ENCODE peak calls at places on chromosomes 16 and 17, in four cellular contexts. F, H, W and C are unnamed samples.
A peak's percentile ranks its signal among the peaks of the same experiment; 100 is the strongest.

GRCh38 chr16:10888320-10888937 is 11.4 kb downstream of the CIITA start:
- DNase-seq in F (no peak), H (no peak), W (no peak), C (no peak)

GRCh38 chr17:51299859-51300258 is 39.5 kb downstream of the UTP18 start:
- DNase-seq in F (no peak), H (no peak), W (no peak), C (no peak)

GRCh38 chr16:70778901-70779309 is 22.1 kb downstream of the VAC14 start:
- DNase-seq in F (peak; percentile 87), H (no peak), W (peak; percentile 88), C (peak; percentile 95)

GRCh38 chr17:43556292-43556691 is 10.2 kb upstream of the ETV4 start:
- DNase-seq in F (no peak), H (no peak), W (no peak), C (peak; percentile 40)

GRCh38 chr17:14604920-14605599 is 304.2 kb downstream of the HS3ST3B1 start:
- DNase-seq in F (no peak), H (no peak), W (no peak), C (no peak)

GRCh38 chr17:74008196-74008595 is 195.3 kb upstream of the RPL38 start:
- DNase-seq in F (peak; percentile 63), H (no peak), W (no peak), C (no peak)

GRCh38 chr17:1977583-1978395 is 47.3 kb downstream of the RTN4RL1 start:
- DNase-seq in F (peak; percentile 81), H (no peak), W (no peak), C (no peak)

GRCh38 chr17:33871720-33872535 is 383.2 kb upstream of the CCL2 start:
- DNase-seq in F (no peak), H (no peak), W (no peak), C (no peak)

GRCh38 chr17:38746893-38747384 is 1.2 kb downstream of the PCGF2 start:
- DNase-seq in F (no peak), H (no peak), W (no peak), C (no peak)
- H3K4me3 ChIP-seq in F (peak overlapping the region; percentile 89), H (no peak overlapping the region), W (peak overlapping the region; percentile 91), C (peak overlapping the region; percentile 86)

GRCh38 chr17:82948957-82949356 is 109.1 kb upstream of the ZNF750 start:
- DNase-seq in F (no peak), H (no peak), W (no peak), C (no peak)

GRCh38 chr17:82946081-82946480 is 106.3 kb upstream of the ZNF750 start:
- DNase-seq in F (no peak), H (no peak), W (no peak), C (no peak)

GRCh38 chr17:82949361-82949760 is 109.5 kb upstream of the ZNF750 start:
- DNase-seq in F (no peak), H (no peak), W (no peak), C (no peak)

GRCh38 chr17:82948081-82948511 is 108.3 kb upstream of the ZNF750 start:
- DNase-seq in F (no peak), H (no peak), W (no peak), C (no peak)

GRCh38 chr17:82947051-82947991 is 107.5 kb upstream of the ZNF750 start:
- DNase-seq in F (no peak), H (no peak), W (no peak), C (no peak)
- TF ChIP-seq CTCF in F (no peak), H (no peak), W (no peak), C (no peak)

GRCh38 chr17:75632428-75632827 is 806 bp upstream of the SMIM5 start:
- DNase-seq in F (no peak), H (no peak), W (no peak), C (no peak)

GRCh38 chr17:75631353-75631752 is 1.9 kb upstream of the SMIM5 start:
- DNase-seq in F (no peak), H (no peak), W (no peak), C (no peak)

GRCh38 chr17:75633484-75634375 is 496 bp downstream of the SMIM5 start:
- DNase-seq in F (peak; percentile 92), H (peak; percentile 34), W (peak; percentile 90), C (peak; percentile 83)

GRCh38 chr17:75634376-75634740 is 1.1 kb downstream of the SMIM5 start:
- DNase-seq in F (no peak), H (no peak), W (no peak), C (no peak)

DNA sequence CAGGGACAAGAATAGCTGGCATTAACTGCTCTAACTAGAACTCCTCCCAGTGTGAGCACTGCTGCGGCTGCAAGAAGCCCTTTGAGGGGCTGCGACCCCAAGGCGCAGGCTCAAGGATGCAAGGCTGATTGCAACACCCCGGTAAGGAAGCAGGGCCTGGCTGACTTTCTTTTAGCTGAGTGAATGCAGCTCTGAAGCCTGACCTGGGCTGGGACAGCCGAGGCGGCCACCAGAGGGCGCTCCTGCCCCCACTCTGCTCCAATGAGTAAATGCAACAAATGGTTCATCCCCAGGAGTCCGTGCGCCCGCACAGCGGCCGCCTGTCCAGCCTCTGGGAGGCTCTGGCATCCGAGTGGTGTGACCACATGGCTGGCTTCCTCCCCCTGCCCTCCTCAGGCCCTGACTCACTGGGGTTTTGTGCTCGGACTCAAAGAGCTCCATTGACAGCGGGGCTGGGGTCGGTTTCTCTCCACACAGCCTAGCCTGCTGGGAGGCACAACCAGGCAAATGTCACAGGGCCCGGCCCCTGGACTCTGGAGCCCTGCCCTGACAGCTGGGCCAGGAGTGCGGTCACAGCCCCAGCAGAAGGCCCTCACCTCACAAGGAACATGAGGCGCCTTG is at the start of gene SMIM5:
- DNase-seq in F (peak; percentile 97), H (peak; percentile 74), W (peak; percentile 85), C (peak; percentile 86)
- H3K4me3 ChIP-seq in F (no peak within 1 kb of the TSS), H (no peak within 1 kb of the TSS), W (no peak within 1 kb of the TSS), C (no peak within 1 kb of the TSS)

GRCh38 chr16:8572919-8573724 is 17.2 kb downstream of the TMEM114 start:
- DNase-seq in F (peak; percentile 69), H (no peak), W (peak; percentile 65), C (peak; percentile 65)
- TF ChIP-seq CTCF in F (peak; percentile 89), H (no peak), W (peak; percentile 64), C (peak; percentile 58)

DNA sequence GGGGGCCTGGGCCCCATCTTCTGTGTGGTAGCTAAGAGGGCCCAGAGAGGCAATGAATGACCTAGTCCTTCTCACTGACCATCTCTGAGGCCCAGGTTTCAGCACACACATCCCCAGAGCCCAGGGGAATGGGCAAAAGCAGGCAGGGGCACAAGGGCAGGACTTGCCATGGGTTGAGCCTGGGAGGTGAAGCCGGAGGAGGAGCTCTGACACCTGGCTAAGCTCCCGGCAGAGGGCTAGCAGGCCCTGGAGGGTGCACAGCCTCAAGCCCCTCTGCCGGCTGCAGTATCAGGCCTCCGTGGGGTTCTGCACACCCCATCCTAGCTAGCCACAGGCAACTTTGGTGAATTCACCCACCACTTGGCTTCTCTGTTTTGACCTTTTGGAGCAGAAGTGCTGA is 5.3 kb downstream of the SRCIN1 start:
- DNase-seq in F (no peak), H (no peak), W (no peak), C (no peak)
- H3K4me3 ChIP-seq in F (no peak overlapping the region), H (no peak overlapping the region), W (no peak overlapping the region), C (no peak overlapping the region)